ENCODE peak calls at places on chromosomes 11 and 22, in four cellular contexts. One of them, this sample, is unnamed.

GRCh38 chr22:38843716-38844660 is at the start of gene NPTXR:
- DNase-seq in gastrocnemius medialis: no peak
- DNase-seq in NCI-H2029: peak; percentile 25
- DNase-seq in NCI-H460: peak; percentile 14
- DNase-seq in this sample: peak; percentile 74

GRCh38 chr11:12110714-12111481 is 508 bp downstream of the MICAL2 start:
- DNase-seq in NCI-H2029: peak; percentile 27
- DNase-seq in NCI-H460: no peak
- DNase-seq in gastrocnemius medialis: no peak
- DNase-seq in this sample: peak; percentile 52

GRCh38 chr11:94593030-94593429 is 25.9 kb downstream of the PIWIL4 start:
- DNase-seq in gastrocnemius medialis: no peak
- DNase-seq in NCI-H460: no peak
- DNase-seq in NCI-H2029: no peak
- DNase-seq in this sample: no peak

GRCh38 chr22:44196241-44196640 is 15.5 kb downstream of the PARVG start:
- DNase-seq in NCI-H460: no peak
- DNase-seq in NCI-H2029: no peak
- DNase-seq in gastrocnemius medialis: no peak
- DNase-seq in this sample: no peak

GRCh38 chr11:128862913-128863660 is 4.0 kb downstream of the KCNJ1 start:
- DNase-seq in NCI-H2029: no peak
- DNase-seq in gastrocnemius medialis: no peak
- DNase-seq in NCI-H460: no peak
- DNase-seq in this sample: no peak

GRCh38 chr22:48919851-48920589 is 907.7 kb downstream of the BRD1 start:
- DNase-seq in NCI-H460: no peak
- DNase-seq in NCI-H2029: no peak
- DNase-seq in gastrocnemius medialis: no peak
- DNase-seq in this sample: no peak

GRCh38 chr11:119107538-119108150 is 500 bp downstream of the C2CD2L start:
- DNase-seq in NCI-H2029: no peak
- DNase-seq in NCI-H460: no peak
- DNase-seq in gastrocnemius medialis: no peak
- DNase-seq in this sample: no peak

GRCh38 chr11:7546324-7546791 is 32.6 kb downstream of the PPFIBP2 start:
- DNase-seq in gastrocnemius medialis: peak; percentile 62
- DNase-seq in NCI-H2029: no peak
- DNase-seq in NCI-H460: no peak
- DNase-seq in this sample: no peak